ENCODE peak calls at places on chromosomes 11 and 22, in nine cellular contexts. F is lower lobe of right lung, J is neural progenitor cell, K is MCF 10A, O is CMK, V is AG08396, E is dorsolateral prefrontal cortex, R is SW480, Z is iPS DF 19.7. Q is an unnamed sample.

GRCh38 chr22:48895341-48895740 is 932.3 kb downstream of the BRD1 start:
- DNase-seq in F (no peak), J (no peak), K (no peak), O (no peak), V (no peak), E (no peak), R (no peak), Z (no peak), Q (no peak)

GRCh38 chr11:10918275-10918674 is 60.4 kb upstream of the ZBED5 start:
- DNase-seq in F (no peak), J (no peak), K (no peak), O (no peak), V (no peak), E (no peak), R (no peak), Z (no peak), Q (no peak)

GRCh38 chr22:47115518-47115890 is 353.1 kb downstream of the TBC1D22A start:
- DNase-seq in F (no peak), J (no peak), K (no peak), O (no peak), V (no peak), E (no peak), R (no peak), Z (no peak), Q (no peak)

GRCh38 chr22:35972559-35972958 is 56.1 kb downstream of the RBFOX2 start:
- DNase-seq in F (no peak), J (no peak), K (no peak), O (no peak), V (no peak), E (no peak), R (no peak), Z (no peak), Q (no peak)

GRCh38 chr11:35605691-35606090 is 12.6 kb upstream of the FJX1 start:
- DNase-seq in F (no peak), J (peak), K (no peak), O (no peak), V (peak), E (no peak), R (no peak), Z (no peak), Q (peak)

GRCh38 chr11:48005878-48006277 is 25.5 kb downstream of the PTPRJ start:
- DNase-seq in F (no peak), J (peak), K (no peak), O (no peak), V (no peak), E (no peak), R (no peak), Z (no peak), Q (no peak)

GRCh38 chr22:48951836-48952235 is 875.8 kb downstream of the BRD1 start:
- DNase-seq in F (no peak), J (no peak), K (no peak), O (no peak), V (no peak), E (no peak), R (no peak), Z (no peak), Q (no peak)

GRCh38 chr11:46367244-46367915 is 14.1 kb upstream of the MDK start:
- DNase-seq in F (peak), J (peak), K (peak), O (no peak), V (peak), E (peak), R (no peak), Z (no peak), Q (peak)

GRCh38 chr22:31923166-31923565 is 21.2 kb upstream of the YWHAH start:
- DNase-seq in F (no peak), J (no peak), K (no peak), O (no peak), V (no peak), E (no peak), R (no peak), Z (no peak), Q (no peak)

Q was measured in AG08395.